ENCODE peak calls at places on chromosomes 5 and 9, in seven cellular contexts. P is HepG2, Q is endothelial cell of umbilical vein, W is H1, O is GM12878, L is GM23338, G is K562. B is an unnamed sample.

GRCh38 chr5:135157421-135158314 is 123.6 kb upstream of the PITX1 start:
- DNase-seq in G (no peak), O (no peak), P (peak; percentile 93), W (no peak), L (no peak), Q (no peak), B (no peak)

GRCh38 chr9:74443036-74443750 is 53.9 kb upstream of the RORB start:
- DNase-seq in O (no peak), P (no peak), W (no peak), Q (no peak), G (no peak), L (no peak), B (no peak)

GRCh38 chr5:67998709-67999251 is 216.8 kb upstream of the PIK3R1 start:
- DNase-seq in L (no peak), P (no peak), W (no peak), O (no peak), G (no peak), Q (peak; percentile 82), B (peak; percentile 64)

GRCh38 chr5:140827704-140828401 is at the start of gene PCDHA6:
- DNase-seq in W (no peak), O (no peak), P (no peak), Q (peak; percentile 4), L (no peak), G (no peak), B (no peak)

GRCh38 chr5:93622240-93622885 is 39.3 kb downstream of the NR2F1 start:
- DNase-seq in L (peak; percentile 80), O (no peak), Q (no peak), W (no peak), P (peak; percentile 46), G (no peak), B (no peak)

GRCh38 chr5:9498541-9499497 is 47.1 kb downstream of the SEMA5A start:
- DNase-seq in W (no peak), L (peak; percentile 82), Q (no peak), P (peak; percentile 7), O (no peak), G (peak; percentile 38), B (no peak)

GRCh38 chr5:169911448-169912212 is 68.7 kb downstream of the INSYN2B start:
- DNase-seq in W (no peak), O (no peak), Q (no peak), L (no peak), P (no peak), G (no peak), B (no peak)

GRCh38 chr9:16207161-16207560 is 654.3 kb downstream of the CCDC171 start:
- DNase-seq in G (no peak), O (no peak), P (no peak), W (no peak), Q (peak; percentile 34), L (peak; percentile 23), B (no peak)

GRCh38 chr5:8396756-8397155 is 527.8 kb downstream of the MTRR start:
- DNase-seq in Q (no peak), P (no peak), G (no peak), L (no peak), W (no peak), O (no peak), B (no peak)

GRCh38 chr5:113020461-113021273 is 44.1 kb downstream of the DCP2 start:
- DNase-seq in W (no peak), P (peak; percentile 90), O (no peak), L (no peak), G (no peak), Q (peak; percentile 84), B (peak; percentile 84)

GRCh38 chr5:146084376-146084775 is 21.0 kb downstream of the PLAC8L1 start:
- DNase-seq in O (no peak), G (no peak), W (no peak), Q (no peak), P (no peak), L (no peak), B (no peak)

GRCh38 chr9:115349542-115349941 is 231.6 kb upstream of the TNC start:
- DNase-seq in G (no peak), O (no peak), P (no peak), L (no peak), Q (no peak), W (no peak), B (no peak)

GRCh38 chr5:180090098-180090768 is 18.7 kb upstream of the RNF130 start:
- DNase-seq in G (peak; percentile 84), Q (peak; percentile 77), W (peak; percentile 80), P (peak; percentile 36), O (no peak), L (peak; percentile 96), B (peak; percentile 56)

GRCh38 chr5:75869891-75870290 is 152.7 kb upstream of the POC5 start:
- DNase-seq in O (no peak), Q (no peak), P (no peak), L (no peak), G (no peak), W (no peak), B (no peak)

GRCh38 chr5:124823336-124823849 is 77.0 kb upstream of the ZNF608 start:
- DNase-seq in P (no peak), O (no peak), W (no peak), G (no peak), Q (peak; percentile 4), L (no peak), B (no peak)

GRCh38 chr5:111968459-111968858 is 211.5 kb upstream of the NREP start:
- DNase-seq in L (no peak), P (no peak), Q (no peak), O (no peak), G (no peak), W (no peak), B (no peak)

GRCh38 chr9:88578486-88579362 is 43.7 kb downstream of the NXNL2 start:
- DNase-seq in Q (peak; percentile 69), G (peak; percentile 79), P (peak; percentile 39), W (peak; percentile 44), O (peak; percentile 7), L (peak; percentile 89), B (peak; percentile 53)

GRCh38 chr9:105067895-105068580 is 140.1 kb upstream of the ABCA1 start:
- DNase-seq in O (no peak), G (no peak), P (no peak), L (no peak), W (no peak), Q (no peak), B (no peak)

GRCh38 chr9:33209394-33209793 is 30.6 kb upstream of the SPINK4 start:
- DNase-seq in P (no peak), Q (no peak), W (no peak), G (no peak), O (no peak), L (no peak), B (no peak)

GRCh38 chr5:100856462-100856861 is 46.6 kb downstream of the ST8SIA4 start:
- DNase-seq in W (no peak), O (no peak), P (no peak), L (no peak), G (no peak), Q (no peak), B (no peak)

GRCh38 chr5:53403291-53403690 is 77.1 kb upstream of the FST start:
- DNase-seq in P (no peak), O (no peak), Q (no peak), L (no peak), G (no peak), W (no peak), B (no peak)

GRCh38 chr9:22529426-22530199 is 83.0 kb downstream of the DMRTA1 start:
- DNase-seq in Q (no peak), L (no peak), G (no peak), P (no peak), O (no peak), W (no peak), B (no peak)

GRCh38 chr5:172769598-172770373 is 1.2 kb downstream of the DUSP1 start:
- DNase-seq in G (no peak), P (no peak), Q (peak; percentile 39), W (no peak), L (peak; percentile 31), O (no peak), B (no peak)
- TF ChIP-seq POLR2AphosphoS5 in G (no peak), P (peak; percentile 31), Q (peak; percentile 43), W (no peak), L (no peak), O (peak; percentile 10), B (no peak)

GRCh38 chr5:1668141-1668721 is 131.4 kb downstream of the MRPL36 start:
- DNase-seq in L (peak; percentile 62), P (no peak), W (no peak), Q (no peak), G (peak; percentile 54), O (no peak), B (no peak)
- TF ChIP-seq EZH2 in L (no peak), P (no peak), W (no peak), Q (no peak), G (no peak), O (no peak), B (no peak)

GRCh38 chr9:109331353-109331752 is 10.5 kb upstream of the EPB41L4B start:
- DNase-seq in W (no peak), P (no peak), L (no peak), Q (no peak), O (no peak), G (no peak), B (no peak)

GRCh38 chr9:109323771-109324170 is 2.9 kb upstream of the EPB41L4B start:
- DNase-seq in W (no peak), G (no peak), P (no peak), O (no peak), L (no peak), Q (no peak), B (no peak)

GRCh38 chr9:109335121-109335520 is 14.3 kb upstream of the EPB41L4B start:
- DNase-seq in P (no peak), Q (no peak), G (no peak), O (no peak), L (no peak), W (no peak), B (no peak)

GRCh38 chr9:109325089-109325488 is 4.2 kb upstream of the EPB41L4B start:
- DNase-seq in W (no peak), P (no peak), Q (no peak), O (no peak), G (no peak), L (no peak), B (no peak)

DNA sequence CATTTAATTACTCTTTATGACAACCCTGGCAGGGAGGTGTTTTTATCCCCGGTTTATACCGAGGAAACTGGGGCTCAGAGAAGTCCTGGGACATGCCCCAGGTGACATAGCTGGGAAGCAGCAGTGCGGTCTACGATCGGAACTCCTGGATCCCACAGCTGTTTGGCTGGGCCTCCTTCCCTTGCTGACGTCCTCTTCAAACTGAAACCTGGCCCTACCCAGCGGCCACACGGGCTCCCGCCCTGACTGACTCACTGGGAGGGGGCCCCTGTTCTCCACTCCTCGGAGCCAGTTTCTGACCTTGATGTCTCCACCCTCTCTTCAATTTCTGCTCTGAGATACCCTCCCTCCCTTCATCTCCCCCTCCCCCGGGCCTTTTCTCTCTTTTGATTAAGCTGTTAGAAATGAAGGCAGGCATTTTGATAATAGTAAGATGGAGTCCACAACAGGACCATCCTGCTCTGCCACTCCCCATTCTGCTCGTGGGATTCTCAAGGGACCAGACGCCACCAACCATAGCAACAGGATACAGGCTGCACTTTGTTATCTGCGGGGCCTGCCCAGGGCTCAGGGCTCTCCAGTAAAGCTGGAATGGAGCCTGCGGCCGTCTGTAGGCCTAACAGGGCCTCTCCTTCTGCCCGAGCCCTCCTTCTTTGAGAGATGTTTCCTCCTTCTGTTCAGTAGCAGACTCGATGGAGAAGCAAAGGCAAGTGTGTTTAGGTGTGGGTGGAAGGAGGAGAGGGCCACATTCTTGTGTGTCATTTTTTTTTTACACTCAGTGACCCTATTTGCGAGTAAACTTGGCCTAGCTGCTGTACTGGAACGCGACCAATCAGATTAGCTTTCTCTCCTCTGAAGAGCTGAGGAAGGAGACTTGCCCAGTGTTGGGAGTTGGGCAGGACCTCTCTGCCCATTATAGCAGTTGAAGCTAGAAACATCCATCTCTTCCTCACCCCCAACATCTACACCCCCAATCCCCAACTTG is 8.7 kb upstream of the EPB41L4B start:
- DNase-seq in P (peak; percentile 27), O (no peak), G (no peak), Q (no peak), W (no peak), L (peak; percentile 38), B (no peak)
- TF ChIP-seq POLR2AphosphoS5 in P (no peak), O (no peak), G (no peak), Q (no peak), W (no peak), L (no peak), B (peak; percentile 26)

GRCh38 chr9:34589656-34590375 is at the start of gene CNTFR:
- DNase-seq in L (peak; percentile 79), W (no peak), Q (no peak), P (no peak), O (no peak), G (peak; percentile 66), B (no peak)
- TF ChIP-seq EZH2 in L (no peak), W (no peak), Q (peak; percentile 86), P (no peak), O (no peak), G (no peak), B (no peak)